ENCODE peak calls at places on chromosome 13, in four cellular contexts. One of them, this sample, is unnamed.

GRCh38 chr13:102291587-102292218 is 110.1 kb downstream of the FGF14 start:
- DNase-seq in testis: no peak
- DNase-seq in IMR-90: peak
- DNase-seq in tibial nerve: no peak
- DNase-seq in this sample: no peak

GRCh38 chr13:101474419-101474957 is 22.0 kb downstream of the ITGBL1 start:
- DNase-seq in IMR-90: peak
- DNase-seq in tibial nerve: peak
- DNase-seq in testis: no peak
- DNase-seq in this sample: peak

GRCh38 chr13:54614729-54615128 is 1586.1 kb downstream of the OLFM4 start:
- DNase-seq in tibial nerve: no peak
- DNase-seq in IMR-90: no peak
- DNase-seq in testis: no peak
- DNase-seq in this sample: no peak

GRCh38 chr13:98460519-98460918 is 116.4 kb downstream of the STK24 start:
- DNase-seq in IMR-90: no peak
- DNase-seq in testis: no peak
- DNase-seq in tibial nerve: no peak
- DNase-seq in this sample: no peak

GRCh38 chr13:75468602-75469001 is 13.4 kb downstream of the TBC1D4 start:
- DNase-seq in IMR-90: no peak
- DNase-seq in tibial nerve: no peak
- DNase-seq in testis: no peak
- DNase-seq in this sample: no peak

GRCh38 chr13:79457948-79458347 is 23.0 kb upstream of the NDFIP2 start:
- DNase-seq in testis: no peak
- DNase-seq in IMR-90: peak
- DNase-seq in tibial nerve: no peak
- DNase-seq in this sample: no peak

GRCh38 chr13:111597041-111598017 is 276.9 kb downstream of the TEX29 start:
- DNase-seq in tibial nerve: no peak
- DNase-seq in testis: no peak
- DNase-seq in IMR-90: no peak
- DNase-seq in this sample: no peak

GRCh38 chr13:87677334-87678234 is 6.4 kb downstream of the SLITRK5 start:
- DNase-seq in IMR-90: no peak
- DNase-seq in tibial nerve: no peak
- DNase-seq in testis: no peak
- DNase-seq in this sample: no peak

GRCh38 chr13:37127706-37128241 is 22.3 kb upstream of the CSNK1A1L start:
- DNase-seq in tibial nerve: peak
- DNase-seq in testis: no peak
- DNase-seq in IMR-90: peak
- DNase-seq in this sample: peak

GRCh38 chr13:80379245-80379644 is 38.3 kb upstream of the SPRY2 start:
- DNase-seq in testis: no peak
- DNase-seq in tibial nerve: no peak
- DNase-seq in IMR-90: peak
- DNase-seq in this sample: no peak

GRCh38 chr13:38796890-38797289 is 110.0 kb downstream of the FREM2 start:
- DNase-seq in testis: no peak
- DNase-seq in IMR-90: no peak
- DNase-seq in tibial nerve: no peak
- DNase-seq in this sample: no peak

GRCh38 chr13:106626473-106626872 is 58.5 kb upstream of the ARGLU1 start:
- DNase-seq in testis: no peak
- DNase-seq in tibial nerve: no peak
- DNase-seq in IMR-90: no peak
- DNase-seq in this sample: no peak

GRCh38 chr13:39268398-39268797 is 230.1 kb downstream of the NHLRC3 start:
- DNase-seq in IMR-90: no peak
- DNase-seq in testis: no peak
- DNase-seq in tibial nerve: no peak
- DNase-seq in this sample: no peak

GRCh38 chr13:40190656-40191100 is 475.8 kb downstream of the FOXO1 start:
- DNase-seq in testis: peak
- DNase-seq in IMR-90: peak
- DNase-seq in tibial nerve: peak
- DNase-seq in this sample: peak

GRCh38 chr13:73782781-73783180 is 351.4 kb downstream of the KLF12 start:
- DNase-seq in IMR-90: peak
- DNase-seq in tibial nerve: no peak
- DNase-seq in testis: no peak
- DNase-seq in this sample: no peak
- TF ChIP-seq CTCF in IMR-90: no peak
- TF ChIP-seq CTCF in tibial nerve: no peak
- TF ChIP-seq CTCF in testis: no peak
- TF ChIP-seq CTCF in this sample: no peak

GRCh38 chr13:52160053-52160452 is 656 bp upstream of the NEK3 start:
- DNase-seq in IMR-90: no peak
- DNase-seq in tibial nerve: no peak
- DNase-seq in testis: no peak
- DNase-seq in this sample: no peak
- H3K4me3 ChIP-seq in IMR-90: no peak
- H3K4me3 ChIP-seq in tibial nerve: no peak
- H3K4me3 ChIP-seq in testis: peak
- H3K4me3 ChIP-seq in this sample: peak

DNA sequence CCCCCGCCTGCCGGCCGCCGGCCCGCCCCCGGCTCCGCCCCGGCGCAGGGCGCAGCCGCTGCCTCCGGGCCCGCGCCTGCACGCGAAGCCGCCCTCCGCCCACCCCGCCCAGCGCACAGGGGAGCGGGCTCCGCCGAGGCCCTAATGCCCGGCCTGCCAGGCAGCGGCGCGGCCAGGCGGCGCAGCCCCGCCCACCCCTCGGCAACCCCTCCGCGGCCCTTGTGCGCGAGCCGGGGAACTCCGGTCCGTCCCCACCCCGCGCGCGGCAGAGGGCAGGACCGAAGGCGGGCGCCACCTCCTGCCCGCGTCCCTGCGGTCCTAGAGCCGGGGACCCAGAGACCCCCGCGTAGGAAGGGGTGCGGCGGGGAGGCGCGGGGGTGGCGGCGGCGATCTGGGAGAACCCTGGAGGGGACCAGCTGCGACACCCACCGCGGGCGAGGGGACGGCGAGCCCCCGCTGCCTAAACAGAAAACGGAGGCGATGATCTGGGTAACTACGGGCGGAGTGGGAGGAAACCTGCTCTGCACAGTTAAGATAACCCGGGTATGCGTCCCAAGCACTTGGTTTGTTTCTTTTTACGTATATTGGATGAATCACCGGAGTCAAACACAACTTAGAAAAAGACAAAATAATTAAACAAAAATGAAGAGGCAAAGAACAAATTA is 351 bp upstream of the USP12 start:
- DNase-seq in IMR-90: peak
- DNase-seq in tibial nerve: peak
- DNase-seq in testis: peak
- DNase-seq in this sample: peak
- TF ChIP-seq CTCF in IMR-90: peak
- TF ChIP-seq CTCF in tibial nerve: no peak
- TF ChIP-seq CTCF in testis: no peak
- TF ChIP-seq CTCF in this sample: no peak

DNA sequence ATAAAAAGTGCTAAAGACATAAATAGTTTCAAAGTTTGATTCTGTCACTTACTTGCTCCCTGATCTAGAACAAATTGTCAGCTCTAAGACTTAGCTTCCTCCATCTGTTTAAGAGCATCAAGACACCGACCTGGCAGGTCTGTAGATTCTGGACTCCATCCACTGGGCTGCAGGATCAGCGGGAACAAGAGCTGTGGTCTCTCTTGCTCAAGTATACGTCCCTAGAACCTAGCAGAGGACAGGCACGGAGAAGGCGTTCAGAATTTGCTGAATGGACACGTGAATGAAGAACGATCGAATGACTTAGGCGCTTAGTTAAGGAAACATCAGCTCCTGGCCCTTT is 1.1 kb downstream of the DZIP1 start:
- DNase-seq in IMR-90: peak
- DNase-seq in testis: peak
- DNase-seq in tibial nerve: no peak
- DNase-seq in this sample: no peak
- H3K4me3 ChIP-seq in IMR-90: peak
- H3K4me3 ChIP-seq in testis: peak
- H3K4me3 ChIP-seq in tibial nerve: peak
- H3K4me3 ChIP-seq in this sample: peak